ENCODE peak calls at places on chromosomes 3 and 15, in seven cellular contexts. I, K, S, O, X, Q and G are unnamed samples.

GRCh38 chr15:48221885-48222284 is 15.8 kb downstream of the SLC12A1 start:
- DNase-seq in I (no peak), K (no peak), S (no peak), O (no peak), X (no peak), Q (no peak), G (no peak)

GRCh38 chr3:55521086-55522060 is 34.3 kb upstream of the WNT5A start:
- DNase-seq in I (peak; percentile 81), K (peak; percentile 13), S (no peak), O (peak; percentile 29), X (no peak), Q (no peak), G (peak; percentile 28)

GRCh38 chr3:16906679-16907078 is 21.9 kb downstream of the PLCL2 start:
- DNase-seq in I (no peak), K (peak; percentile 40), S (no peak), O (no peak), X (no peak), Q (peak; percentile 65), G (no peak)

GRCh38 chr3:190848891-190849290 is 13.6 kb downstream of the GMNC start:
- DNase-seq in I (no peak), K (no peak), S (no peak), O (no peak), X (no peak), Q (no peak), G (no peak)

GRCh38 chr3:42769477-42770131 is 3.4 kb downstream of the CCDC13 start:
- DNase-seq in I (peak; percentile 59), K (no peak), S (no peak), O (no peak), X (no peak), Q (no peak), G (no peak)

GRCh38 chr15:100880139-100880896 is 687 bp downstream of the ALDH1A3 start:
- DNase-seq in I (no peak), K (no peak), S (no peak), O (no peak), X (no peak), Q (no peak), G (peak; percentile 63)

GRCh38 chr3:194617827-194618226 is 15.4 kb downstream of the TMEM44 start:
- DNase-seq in I (no peak), K (no peak), S (no peak), O (no peak), X (no peak), Q (no peak), G (no peak)

GRCh38 chr3:167241048-167241845 is 138.8 kb downstream of the ZBBX start:
- DNase-seq in I (no peak), K (no peak), S (no peak), O (no peak), X (no peak), Q (no peak), G (peak; percentile 34)

GRCh38 chr3:127216415-127217261 is 23.7 kb downstream of the PRR23E start:
- DNase-seq in I (no peak), K (no peak), S (no peak), O (no peak), X (no peak), Q (no peak), G (no peak)

GRCh38 chr3:6779140-6779539 is 81.8 kb upstream of the GRM7 start:
- DNase-seq in I (no peak), K (no peak), S (peak; percentile 3), O (no peak), X (no peak), Q (no peak), G (no peak)

GRCh38 chr3:127365383-127365782 is 77.5 kb upstream of the PRR20G start:
- DNase-seq in I (no peak), K (peak; percentile 43), S (no peak), O (no peak), X (no peak), Q (no peak), G (no peak)

GRCh38 chr3:98814799-98815450 is 51.8 kb downstream of the ST3GAL6 start:
- DNase-seq in I (no peak), K (no peak), S (no peak), O (no peak), X (no peak), Q (peak; percentile 60), G (no peak)

GRCh38 chr3:183114374-183114773 is 15.1 kb upstream of the MCCC1 start:
- DNase-seq in I (no peak), K (no peak), S (no peak), O (no peak), X (no peak), Q (no peak), G (no peak)

GRCh38 chr3:176631175-176631574 is 566.1 kb downstream of the TBL1XR1 start:
- DNase-seq in I (no peak), K (no peak), S (no peak), O (no peak), X (no peak), Q (no peak), G (no peak)

GRCh38 chr15:92733934-92734521 is 78.5 kb upstream of the FAM174B start:
- DNase-seq in I (no peak), K (no peak), S (no peak), O (no peak), X (no peak), Q (peak; percentile 34), G (peak; percentile 74)

GRCh38 chr15:46441294-46442062 is 806.6 kb downstream of the SQOR start:
- DNase-seq in I (no peak), K (no peak), S (no peak), O (no peak), X (no peak), Q (no peak), G (no peak)

GRCh38 chr3:185830018-185830797 is 5.4 kb upstream of the IGF2BP2 start:
- DNase-seq in I (no peak), K (no peak), S (no peak), O (no peak), X (no peak), Q (no peak), G (no peak)

GRCh38 chr3:16448691-16449090 is 64.8 kb downstream of the RFTN1 start:
- DNase-seq in I (peak; percentile 84), K (peak; percentile 54), S (peak; percentile 54), O (peak; percentile 31), X (no peak), Q (peak; percentile 59), G (peak; percentile 24)

GRCh38 chr3:106629215-106629832 is 747.9 kb upstream of the CCDC54 start:
- DNase-seq in I (no peak), K (no peak), S (no peak), O (no peak), X (no peak), Q (peak; percentile 9), G (no peak)

GRCh38 chr15:50358805-50359204 is 3.8 kb upstream of the GABPB1 start:
- DNase-seq in I (no peak), K (peak; percentile 16), S (peak; percentile 47), O (no peak), X (no peak), Q (peak; percentile 41), G (peak; percentile 61)

GRCh38 chr3:126015075-126015474 is 46.1 kb downstream of the ROPN1B start:
- DNase-seq in I (peak; percentile 49), K (no peak), S (no peak), O (no peak), X (no peak), Q (no peak), G (no peak)

GRCh38 chr3:132660056-132660744 is at the start of gene UBA5:
- DNase-seq in I (peak; percentile 83), K (peak; percentile 73), S (peak; percentile 43), O (peak; percentile 69), X (no peak), Q (peak; percentile 72), G (peak; percentile 72)

GRCh38 chr15:77580991-77581682 is 51.6 kb downstream of the LINGO1 start:
- DNase-seq in I (no peak), K (no peak), S (no peak), O (peak; percentile 60), X (no peak), Q (no peak), G (no peak)

GRCh38 chr3:187610926-187611545 is 59.2 kb downstream of the SST start:
- DNase-seq in I (no peak), K (no peak), S (no peak), O (no peak), X (no peak), Q (no peak), G (no peak)

GRCh38 chr15:40084657-40085056 is 24.0 kb downstream of the BMF start:
- DNase-seq in I (no peak), K (no peak), S (no peak), O (no peak), X (no peak), Q (no peak), G (no peak)

GRCh38 chr15:39270976-39271375 is 309.9 kb upstream of the THBS1 start:
- DNase-seq in I (no peak), K (no peak), S (no peak), O (no peak), X (no peak), Q (peak; percentile 90), G (no peak)

GRCh38 chr3:4994823-4995499 is 15.7 kb downstream of the BHLHE40 start:
- DNase-seq in I (peak; percentile 53), K (no peak), S (peak; percentile 94), O (peak; percentile 59), X (no peak), Q (peak; percentile 63), G (no peak)

GRCh38 chr15:96889734-96890480 is 559.4 kb downstream of the NR2F2 start:
- DNase-seq in I (no peak), K (no peak), S (no peak), O (no peak), X (no peak), Q (peak; percentile 72), G (no peak)
- H3K4me3 ChIP-seq in I (peak overlapping the region; percentile 8), K (peak overlapping the region; percentile 21), S (no peak overlapping the region), O (peak overlapping the region; percentile 37), X (peak overlapping the region; percentile 24), Q (peak overlapping the region; percentile 29), G (no peak overlapping the region)

DNA sequence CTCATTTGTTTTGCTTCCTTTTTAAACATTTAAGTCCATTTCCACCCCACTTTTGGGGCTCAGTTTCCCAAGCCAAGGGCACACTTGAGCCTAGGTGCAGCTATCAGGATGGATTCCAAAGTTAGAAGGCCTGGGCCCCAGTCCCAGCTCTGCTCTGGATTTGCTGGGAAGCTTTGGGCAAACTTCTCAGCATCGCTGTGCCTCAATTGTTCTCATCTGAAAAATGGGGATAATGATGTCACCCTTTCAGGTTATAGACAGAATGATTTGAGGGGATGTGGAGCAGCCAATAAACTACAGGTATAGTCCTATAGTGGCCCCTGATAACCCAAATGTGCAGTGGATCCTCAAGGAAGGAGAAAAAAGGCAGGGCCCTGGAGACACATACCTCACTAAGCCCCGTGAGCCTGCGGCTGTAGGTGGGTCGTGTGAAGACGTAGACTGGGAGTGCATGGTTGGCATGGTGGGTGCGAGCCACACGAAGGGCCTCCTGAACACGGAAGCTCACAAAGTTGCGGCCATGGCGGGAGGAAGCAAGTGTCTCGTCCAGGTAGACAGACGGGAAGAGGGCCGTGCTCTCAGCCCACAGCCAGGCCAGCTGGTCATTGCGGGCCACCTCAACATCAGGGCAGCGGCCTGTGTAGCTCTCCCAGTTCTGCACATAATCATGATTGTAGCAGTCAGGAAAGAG is 3.2 kb downstream of the HYAL2 start:
- DNase-seq in I (no peak), K (no peak), S (no peak), O (no peak), X (no peak), Q (no peak), G (no peak)
- TF ChIP-seq POLR2AphosphoS5 in I (no peak), K (no peak), S (no peak), O (no peak), X (no peak), Q (no peak), G (no peak)

GRCh38 chr15:97875513-97876285 is 84.8 kb upstream of the ARRDC4 start:
- DNase-seq in I (no peak), K (peak; percentile 28), S (peak; percentile 34), O (no peak), X (no peak), Q (no peak), G (peak; percentile 62)
- H3K4me3 ChIP-seq in I (no peak overlapping the region), K (peak overlapping the region; percentile 18), S (peak overlapping the region; percentile 56), O (peak overlapping the region; percentile 20), X (peak overlapping the region; percentile 11), Q (no peak overlapping the region), G (peak overlapping the region; percentile 39)

GRCh38 chr3:134348524-134348923 is 25.7 kb downstream of the AMOTL2 start:
- DNase-seq in I (no peak), K (no peak), S (peak; percentile 48), O (peak; percentile 65), X (no peak), Q (no peak), G (no peak)
- TF ChIP-seq POLR2AphosphoS5 in I (no peak), K (no peak), S (no peak), O (peak; percentile 62), X (no peak), Q (no peak), G (no peak)